ENCODE peak calls at places on chromosomes 1 and 21, in four cellular contexts. One of them, this sample, is unnamed.

GRCh38 chr1:3055051-3055450 is 14.0 kb upstream of the PRDM16 start:
- DNase-seq in fibroblast of the conjunctiva: no peak
- DNase-seq in amygdala: no peak
- DNase-seq in nephron progenitor cell: no peak
- DNase-seq in this sample: no peak

GRCh38 chr1:66048011-66048410 is 255.3 kb downstream of the PDE4B start:
- DNase-seq in fibroblast of the conjunctiva: no peak
- DNase-seq in amygdala: no peak
- DNase-seq in nephron progenitor cell: no peak
- DNase-seq in this sample: no peak

GRCh38 chr21:27743971-27744564 is 777.2 kb upstream of the ADAMTS5 start:
- DNase-seq in nephron progenitor cell: no peak
- DNase-seq in amygdala: no peak
- DNase-seq in fibroblast of the conjunctiva: no peak
- DNase-seq in this sample: no peak

GRCh38 chr1:111956155-111956817 is 33.2 kb downstream of the KCND3 start:
- DNase-seq in nephron progenitor cell: no peak
- DNase-seq in amygdala: peak
- DNase-seq in fibroblast of the conjunctiva: no peak
- DNase-seq in this sample: no peak

GRCh38 chr1:109901508-109902145 is 9.0 kb upstream of the CSF1 start:
- DNase-seq in fibroblast of the conjunctiva: no peak
- DNase-seq in amygdala: peak
- DNase-seq in nephron progenitor cell: no peak
- DNase-seq in this sample: peak

GRCh38 chr1:41895552-41895951 is 23.2 kb downstream of the HIVEP3 start:
- DNase-seq in amygdala: no peak
- DNase-seq in fibroblast of the conjunctiva: no peak
- DNase-seq in nephron progenitor cell: no peak
- DNase-seq in this sample: no peak

GRCh38 chr1:83583351-83584014 is 415.4 kb downstream of the TTLL7 start:
- DNase-seq in fibroblast of the conjunctiva: peak
- DNase-seq in amygdala: peak
- DNase-seq in nephron progenitor cell: no peak
- DNase-seq in this sample: no peak

GRCh38 chr1:207308451-207309190 is 12.9 kb upstream of the CD55 start:
- DNase-seq in fibroblast of the conjunctiva: no peak
- DNase-seq in amygdala: no peak
- DNase-seq in nephron progenitor cell: no peak
- DNase-seq in this sample: no peak

GRCh38 chr1:82565546-82565945 is 764.8 kb downstream of the ADGRL2 start:
- DNase-seq in amygdala: no peak
- DNase-seq in nephron progenitor cell: no peak
- DNase-seq in fibroblast of the conjunctiva: peak
- DNase-seq in this sample: no peak

GRCh38 chr1:2968471-2968881 is 52.8 kb upstream of the ACTRT2 start:
- DNase-seq in amygdala: peak
- DNase-seq in nephron progenitor cell: no peak
- DNase-seq in fibroblast of the conjunctiva: no peak
- DNase-seq in this sample: no peak

GRCh38 chr1:208135354-208135753 is 108.8 kb downstream of the PLXNA2 start:
- DNase-seq in nephron progenitor cell: no peak
- DNase-seq in amygdala: no peak
- DNase-seq in fibroblast of the conjunctiva: no peak
- DNase-seq in this sample: no peak

GRCh38 chr21:35138665-35139381 is 89.7 kb upstream of the RUNX1 start:
- DNase-seq in nephron progenitor cell: no peak
- DNase-seq in fibroblast of the conjunctiva: no peak
- DNase-seq in amygdala: no peak
- DNase-seq in this sample: no peak

GRCh38 chr1:51636765-51637522 is 20.1 kb downstream of the OSBPL9 start:
- DNase-seq in fibroblast of the conjunctiva: peak
- DNase-seq in amygdala: no peak
- DNase-seq in nephron progenitor cell: no peak
- DNase-seq in this sample: no peak

GRCh38 chr1:222266223-222267215 is 281.4 kb downstream of the HHIPL2 start:
- DNase-seq in amygdala: no peak
- DNase-seq in fibroblast of the conjunctiva: no peak
- DNase-seq in nephron progenitor cell: no peak
- DNase-seq in this sample: peak

GRCh38 chr1:145918144-145918991 is at the start of gene PEX11B:
- DNase-seq in amygdala: peak
- DNase-seq in nephron progenitor cell: peak
- DNase-seq in fibroblast of the conjunctiva: peak
- DNase-seq in this sample: peak

GRCh38 chr1:99766378-99766800 is at the start of gene FRRS1:
- DNase-seq in amygdala: peak
- DNase-seq in nephron progenitor cell: peak
- DNase-seq in fibroblast of the conjunctiva: peak
- DNase-seq in this sample: peak

GRCh38 chr1:33181038-33181861 is 593 bp downstream of the TRIM62 start:
- DNase-seq in nephron progenitor cell: peak
- DNase-seq in fibroblast of the conjunctiva: no peak
- DNase-seq in amygdala: peak
- DNase-seq in this sample: peak

GRCh38 chr1:6685381-6685780 is 16.2 kb downstream of the DNAJC11 start:
- DNase-seq in nephron progenitor cell: no peak
- DNase-seq in fibroblast of the conjunctiva: no peak
- DNase-seq in amygdala: no peak
- DNase-seq in this sample: no peak

GRCh38 chr1:18178125-18178524 is 70.5 kb downstream of the IGSF21 start:
- DNase-seq in amygdala: no peak
- DNase-seq in fibroblast of the conjunctiva: no peak
- DNase-seq in nephron progenitor cell: no peak
- DNase-seq in this sample: no peak

GRCh38 chr1:119367332-119368124 is 1.1 kb upstream of the HAO2 start:
- DNase-seq in nephron progenitor cell: peak
- DNase-seq in amygdala: no peak
- DNase-seq in fibroblast of the conjunctiva: peak
- DNase-seq in this sample: peak

GRCh38 chr1:44500181-44501021 is 95.3 kb downstream of the RNF220 start:
- DNase-seq in amygdala: peak
- DNase-seq in nephron progenitor cell: peak
- DNase-seq in fibroblast of the conjunctiva: no peak
- DNase-seq in this sample: no peak

GRCh38 chr1:86502721-86503430 is 34.1 kb downstream of the CLCA1 start:
- DNase-seq in fibroblast of the conjunctiva: no peak
- DNase-seq in nephron progenitor cell: peak
- DNase-seq in amygdala: no peak
- DNase-seq in this sample: no peak

GRCh38 chr1:93576346-93576745 is 105.3 kb downstream of the BCAR3 start:
- DNase-seq in fibroblast of the conjunctiva: peak
- DNase-seq in nephron progenitor cell: no peak
- DNase-seq in amygdala: peak
- DNase-seq in this sample: no peak

GRCh38 chr1:51189421-51190073 is 46.5 kb upstream of the RNF11 start:
- DNase-seq in nephron progenitor cell: peak
- DNase-seq in fibroblast of the conjunctiva: peak
- DNase-seq in amygdala: peak
- DNase-seq in this sample: peak

GRCh38 chr1:6635161-6635909 is 10.7 kb downstream of the THAP3 start:
- DNase-seq in nephron progenitor cell: no peak
- DNase-seq in amygdala: no peak
- DNase-seq in fibroblast of the conjunctiva: no peak
- DNase-seq in this sample: no peak

This sample was measured in HEK293T.